ENCODE peak calls at places on chromosomes 13 and 19, in six cellular contexts. I, N, Y, H, Q and W are unnamed samples.

GRCh38 chr13:46373623-46374022 is 13.4 kb downstream of the RUBCNL start:
- DNase-seq in I (no peak), N (no peak), Y (peak), H (no peak), Q (no peak), W (no peak)

GRCh38 chr13:111410232-111411021 is 90.0 kb downstream of the TEX29 start:
- DNase-seq in I (no peak), N (no peak), Y (no peak), H (no peak), Q (no peak), W (no peak)

GRCh38 chr13:30371649-30372265 is 50.5 kb upstream of the UBE2L5 start:
- DNase-seq in I (no peak), N (peak), Y (peak), H (peak), Q (no peak), W (no peak)

GRCh38 chr19:45768644-45769053 is 403 bp downstream of the SIX5 start:
- DNase-seq in I (no peak), N (no peak), Y (peak), H (peak), Q (no peak), W (no peak)

GRCh38 chr13:47211106-47211505 is 314.3 kb upstream of the HTR2A start:
- DNase-seq in I (no peak), N (no peak), Y (no peak), H (no peak), Q (no peak), W (no peak)

GRCh38 chr19:51726049-51726448 is 2.3 kb upstream of the HAS1 start:
- DNase-seq in I (no peak), N (no peak), Y (no peak), H (peak), Q (no peak), W (no peak)

GRCh38 chr13:97319088-97319487 is 97.0 kb downstream of the MBNL2 start:
- DNase-seq in I (no peak), N (no peak), Y (no peak), H (no peak), Q (no peak), W (no peak)

GRCh38 chr19:39277598-39277997 is 9.4 kb downstream of the IFNL2 start:
- DNase-seq in I (no peak), N (no peak), Y (peak), H (no peak), Q (no peak), W (no peak)

GRCh38 chr13:98368019-98368418 is 190.9 kb upstream of the RNF113B start:
- DNase-seq in I (no peak), N (no peak), Y (no peak), H (peak), Q (no peak), W (no peak)

GRCh38 chr13:22880756-22881701 is 299.8 kb upstream of the SGCG start:
- DNase-seq in I (no peak), N (no peak), Y (no peak), H (no peak), Q (no peak), W (peak)

GRCh38 chr19:39818626-39819097 is 15.3 kb downstream of the DYRK1B start:
- DNase-seq in I (no peak), N (no peak), Y (no peak), H (no peak), Q (no peak), W (no peak)

GRCh38 chr13:41648314-41648935 is 191.1 kb downstream of the RGCC start:
- DNase-seq in I (no peak), N (no peak), Y (peak), H (peak), Q (no peak), W (peak)

GRCh38 chr19:43464089-43464775 is 1.2 kb downstream of the LYPD3 start:
- DNase-seq in I (no peak), N (no peak), Y (no peak), H (no peak), Q (no peak), W (no peak)

GRCh38 chr13:24212674-24213073 is 52.2 kb downstream of the SPATA13 start:
- DNase-seq in I (no peak), N (no peak), Y (no peak), H (no peak), Q (no peak), W (no peak)

GRCh38 chr19:43847884-43848283 is 20.8 kb downstream of the ZNF283 start:
- DNase-seq in I (no peak), N (no peak), Y (no peak), H (no peak), Q (no peak), W (no peak)

GRCh38 chr19:29843180-29844051 is 31.6 kb downstream of the CCNE1 start:
- DNase-seq in I (no peak), N (peak), Y (no peak), H (no peak), Q (peak), W (no peak)

GRCh38 chr13:88285329-88285728 is 614.2 kb downstream of the SLITRK5 start:
- DNase-seq in I (no peak), N (no peak), Y (no peak), H (no peak), Q (no peak), W (no peak)

GRCh38 chr13:82654851-82655517 is 1227.3 kb downstream of the SLITRK1 start:
- DNase-seq in I (no peak), N (no peak), Y (no peak), H (peak), Q (no peak), W (no peak)

GRCh38 chr13:72164811-72165210 is 297.8 kb upstream of the DACH1 start:
- DNase-seq in I (no peak), N (no peak), Y (no peak), H (no peak), Q (no peak), W (no peak)

GRCh38 chr13:109344552-109345157 is 441.7 kb downstream of the IRS2 start:
- DNase-seq in I (no peak), N (no peak), Y (no peak), H (peak), Q (no peak), W (no peak)